ENCODE peak calls at places on chromosomes 16 and 17, in nine cellular contexts. X is kidney; G is lower lobe of right lung; V is aorta; C is tibial nerve; E is cardiac muscle cell; R is neural progenitor cell; H is uterus; Z is naive thymus-derived CD4-positive, alpha-beta T cell. P is an unnamed sample.

GRCh38 chr17:47253541-47254402 is at the start of gene ITGB3:
- DNase-seq in X (peak; percentile 92), G (peak; percentile 80), V (peak; percentile 96), C (peak; percentile 52), E (peak; percentile 88), R (peak; percentile 89), H (peak; percentile 83), Z (peak; percentile 41), P (peak; percentile 45)

GRCh38 chr17:76022285-76022684 is 4.8 kb downstream of the EVPL start:
- DNase-seq in X (no peak), G (no peak), V (no peak), C (no peak), E (no peak), R (no peak), H (no peak), Z (no peak), P (no peak)

GRCh38 chr16:53566568-53566967 is 63.6 kb upstream of the AKTIP start:
- DNase-seq in X (no peak), G (no peak), V (no peak), C (no peak), E (peak; percentile 32), R (no peak), H (no peak), Z (no peak), P (no peak)

GRCh38 chr17:44887016-44887415 is 12.2 kb downstream of the EFTUD2 start:
- DNase-seq in X (no peak), G (no peak), V (no peak), C (no peak), E (no peak), R (no peak), H (no peak), Z (no peak), P (no peak)

GRCh38 chr17:41340934-41341861 is 9.4 kb downstream of the KRT33A start:
- DNase-seq in X (no peak), G (no peak), V (no peak), C (no peak), E (no peak), R (no peak), H (no peak), Z (peak; percentile 63), P (peak; percentile 42)

GRCh38 chr17:549197-550040 is 165.2 kb downstream of the VPS53 start:
- DNase-seq in X (no peak), G (no peak), V (no peak), C (no peak), E (peak; percentile 21), R (no peak), H (no peak), Z (no peak), P (no peak)

GRCh38 chr17:10349403-10349802 is 23.4 kb downstream of the MYH13 start:
- DNase-seq in X (no peak), G (no peak), V (no peak), C (no peak), E (no peak), R (peak; percentile 34), H (no peak), Z (no peak), P (no peak)

GRCh38 chr17:17079761-17080160 is 37.5 kb downstream of the MPRIP start:
- DNase-seq in X (peak; percentile 54), G (peak; percentile 79), V (peak; percentile 73), C (peak; percentile 28), E (no peak), R (no peak), H (peak; percentile 52), Z (no peak), P (no peak)

GRCh38 chr17:67707442-67707841 is 10.3 kb upstream of the NOL11 start:
- DNase-seq in X (no peak), G (no peak), V (no peak), C (no peak), E (no peak), R (no peak), H (no peak), Z (no peak), P (no peak)

GRCh38 chr16:74073471-74073870 is 223.1 kb upstream of the PSMD7 start:
- DNase-seq in X (no peak), G (no peak), V (no peak), C (no peak), E (no peak), R (no peak), H (no peak), Z (no peak), P (no peak)

GRCh38 chr17:65560628-65561371 is 648 bp downstream of the AXIN2 start:
- DNase-seq in X (peak; percentile 95), G (peak; percentile 91), V (peak; percentile 92), C (peak; percentile 75), E (peak; percentile 97), R (peak; percentile 98), H (peak; percentile 86), Z (peak; percentile 77), P (peak; percentile 55)

GRCh38 chr16:50155925-50156324 is 2.8 kb downstream of the TENT4B start:
- DNase-seq in X (no peak), G (no peak), V (no peak), C (no peak), E (no peak), R (no peak), H (no peak), Z (no peak), P (no peak)
- H3K4me1 ChIP-seq in X (peaks cover 15% of the 10 kb centered on the region), G (peaks cover 34% of the 10 kb centered on the region), V (no peaks in the 10 kb centered on the region), C (no peaks in the 10 kb centered on the region), E (peaks cover 9% of the 10 kb centered on the region), R (peaks cover 16% of the 10 kb centered on the region), H (no peaks in the 10 kb centered on the region), Z (peaks cover 44% of the 10 kb centered on the region), P (peaks cover 68% of the 10 kb centered on the region)

GRCh38 chr17:57459286-57459915 is 203.1 kb downstream of the MSI2 start:
- DNase-seq in X (no peak), G (no peak), V (no peak), C (no peak), E (no peak), R (no peak), H (no peak), Z (no peak), P (no peak)

GRCh38 chr17:57458718-57459285 is 202.5 kb downstream of the MSI2 start:
- DNase-seq in X (no peak), G (no peak), V (no peak), C (no peak), E (no peak), R (no peak), H (no peak), Z (no peak), P (no peak)

GRCh38 chr17:57456622-57457021 is 200.3 kb downstream of the MSI2 start:
- DNase-seq in X (no peak), G (no peak), V (no peak), C (no peak), E (no peak), R (no peak), H (no peak), Z (no peak), P (no peak)

GRCh38 chr17:57455063-57455914 is 199.0 kb downstream of the MSI2 start:
- DNase-seq in X (no peak), G (no peak), V (no peak), C (no peak), E (no peak), R (no peak), H (no peak), Z (peak; percentile 36), P (peak; percentile 61)

GRCh38 chr17:57457188-57457587 is 200.9 kb downstream of the MSI2 start:
- DNase-seq in X (no peak), G (no peak), V (no peak), C (no peak), E (no peak), R (no peak), H (no peak), Z (no peak), P (no peak)
- H3K27ac ChIP-seq in X (no peak overlapping the region), G (no peak overlapping the region), V (no peak overlapping the region), C (no peak overlapping the region), E (no peak overlapping the region), R (no peak overlapping the region), H (no peak overlapping the region), Z (no peak overlapping the region), P (no peak overlapping the region)

DNA sequence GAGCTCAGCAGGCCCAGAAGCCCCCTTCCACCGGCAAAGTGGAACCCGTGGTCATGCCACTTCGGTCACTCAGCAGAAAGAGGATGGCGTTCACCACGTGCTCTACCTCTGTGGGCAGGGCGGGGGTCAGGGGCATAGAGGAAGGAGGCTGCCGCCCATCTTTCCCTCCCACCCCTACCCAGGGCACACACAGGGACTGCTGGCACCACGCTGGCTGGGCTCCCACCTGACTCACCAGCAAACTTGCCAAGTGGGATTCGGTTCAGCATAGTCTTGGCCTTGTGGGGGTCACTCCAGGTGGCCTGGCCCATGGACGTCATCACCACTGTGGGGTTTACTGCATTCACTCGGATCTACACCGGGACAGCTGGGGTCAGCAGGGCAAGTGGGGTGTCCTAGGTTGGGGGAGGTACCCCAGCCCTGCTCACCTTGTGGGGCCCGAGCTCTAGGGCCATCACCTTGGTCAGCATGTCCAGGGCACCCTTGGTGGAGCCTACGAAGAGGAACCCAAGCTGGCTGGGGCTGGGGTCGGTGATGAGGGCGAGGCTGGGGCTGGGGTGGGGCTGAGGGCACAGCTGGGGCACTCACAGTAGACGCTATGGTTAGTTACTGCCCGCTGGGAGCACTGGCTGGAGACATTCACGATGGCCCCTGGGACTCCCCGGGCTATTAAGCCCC is 1.4 kb downstream of the DCXR start:
- DNase-seq in X (no peak), G (no peak), V (no peak), C (no peak), E (no peak), R (no peak), H (no peak), Z (no peak), P (no peak)
- H3K4me3 ChIP-seq in X (peak overlapping the region; percentile 84), G (peak overlapping the region; percentile 76), V (no peak overlapping the region), C (peak overlapping the region; percentile 46), E (peak overlapping the region; percentile 58), R (peak overlapping the region; percentile 66), H (no peak overlapping the region), Z (peak overlapping the region; percentile 71), P (peak overlapping the region; percentile 65)

DNA sequence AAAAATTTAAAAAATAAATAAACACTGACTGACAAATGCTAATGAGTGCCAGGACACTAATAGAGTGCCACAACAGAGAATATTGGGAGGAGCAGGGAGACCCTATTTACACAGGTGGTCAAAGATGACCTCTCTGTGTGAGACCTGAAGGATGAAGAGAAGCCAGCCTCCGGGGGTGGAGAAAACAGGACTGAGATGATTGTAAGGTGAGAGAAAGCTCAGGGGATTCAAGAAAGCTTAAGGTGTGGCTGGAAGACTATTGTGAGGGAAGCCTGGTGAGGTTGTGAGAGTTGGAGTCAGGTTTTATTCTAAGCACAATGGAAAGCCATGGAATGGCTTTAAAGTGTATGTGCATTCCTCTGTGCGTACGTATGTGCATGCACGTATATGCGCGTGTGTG is 10.4 kb upstream of the MARCHF10 start:
- DNase-seq in X (no peak), G (no peak), V (no peak), C (no peak), E (no peak), R (no peak), H (no peak), Z (no peak), P (no peak)
- H3K4me1 ChIP-seq in X (peaks cover 9% of the 10 kb centered on the region), G (peaks cover 13% of the 10 kb centered on the region), V (no peaks in the 10 kb centered on the region), C (no peaks in the 10 kb centered on the region), E (peaks cover 18% of the 10 kb centered on the region), R (peaks cover 12% of the 10 kb centered on the region), H (no peaks in the 10 kb centered on the region), Z (no peaks in the 10 kb centered on the region), P (no peaks in the 10 kb centered on the region)

P was measured in CD8-positive, alpha-beta memory T cell.